ENCODE peak calls at places on chromosomes 7 and 10, in six cellular contexts. One of them, this sample, is unnamed.

GRCh38 chr10:92573798-92574544 is at the start of gene IDE:
- DNase-seq in SK-MEL-5: peak; percentile 79
- DNase-seq in chondrocyte: peak; percentile 96
- DNase-seq in hypothalamus: peak; percentile 62
- DNase-seq in keratinocyte: no peak
- DNase-seq in H54: peak; percentile 92
- DNase-seq in this sample: peak; percentile 65

GRCh38 chr10:130615463-130615862 is 479.3 kb downstream of the GLRX3 start:
- DNase-seq in SK-MEL-5: no peak
- DNase-seq in chondrocyte: no peak
- DNase-seq in hypothalamus: no peak
- DNase-seq in keratinocyte: no peak
- DNase-seq in H54: no peak
- DNase-seq in this sample: no peak

GRCh38 chr7:131327049-131327625 is 539 bp upstream of the MKLN1 start:
- DNase-seq in SK-MEL-5: peak; percentile 71
- DNase-seq in chondrocyte: no peak
- DNase-seq in hypothalamus: peak; percentile 53
- DNase-seq in keratinocyte: no peak
- DNase-seq in H54: peak; percentile 48
- DNase-seq in this sample: no peak

GRCh38 chr10:132175401-132175800 is 11.3 kb upstream of the DPYSL4 start:
- DNase-seq in SK-MEL-5: no peak
- DNase-seq in chondrocyte: peak; percentile 61
- DNase-seq in hypothalamus: no peak
- DNase-seq in keratinocyte: no peak
- DNase-seq in H54: no peak
- DNase-seq in this sample: no peak

GRCh38 chr7:3504384-3504783 is 203.3 kb downstream of the SDK1 start:
- DNase-seq in SK-MEL-5: no peak
- DNase-seq in chondrocyte: no peak
- DNase-seq in hypothalamus: no peak
- DNase-seq in keratinocyte: no peak
- DNase-seq in H54: no peak
- DNase-seq in this sample: no peak

GRCh38 chr10:115580239-115580638 is 487.1 kb downstream of the ATRNL1 start:
- DNase-seq in SK-MEL-5: peak; percentile 1
- DNase-seq in chondrocyte: no peak
- DNase-seq in hypothalamus: no peak
- DNase-seq in keratinocyte: no peak
- DNase-seq in H54: no peak
- DNase-seq in this sample: no peak

GRCh38 chr10:71278691-71279588 is 40.1 kb upstream of the SLC29A3 start:
- DNase-seq in SK-MEL-5: no peak
- DNase-seq in chondrocyte: peak; percentile 72
- DNase-seq in hypothalamus: peak; percentile 42
- DNase-seq in keratinocyte: no peak
- DNase-seq in H54: no peak
- DNase-seq in this sample: no peak

GRCh38 chr7:45881759-45882464 is 6.4 kb upstream of the IGFBP1 start:
- DNase-seq in SK-MEL-5: peak; percentile 24
- DNase-seq in chondrocyte: no peak
- DNase-seq in hypothalamus: no peak
- DNase-seq in keratinocyte: no peak
- DNase-seq in H54: peak; percentile 63
- DNase-seq in this sample: no peak

GRCh38 chr10:76359001-76359400 is 927.6 kb downstream of the LRMDA start:
- DNase-seq in SK-MEL-5: no peak
- DNase-seq in chondrocyte: no peak
- DNase-seq in hypothalamus: no peak
- DNase-seq in keratinocyte: no peak
- DNase-seq in H54: no peak
- DNase-seq in this sample: no peak

GRCh38 chr7:73622909-73623797 is 1.2 kb downstream of the MLXIPL start:
- DNase-seq in SK-MEL-5: no peak
- DNase-seq in chondrocyte: no peak
- DNase-seq in hypothalamus: no peak
- DNase-seq in keratinocyte: no peak
- DNase-seq in H54: no peak
- DNase-seq in this sample: no peak

GRCh38 chr7:44073664-44074348 is 8.4 kb upstream of the PGAM2 start:
- DNase-seq in SK-MEL-5: no peak
- DNase-seq in chondrocyte: peak; percentile 92
- DNase-seq in hypothalamus: peak; percentile 66
- DNase-seq in keratinocyte: peak; percentile 72
- DNase-seq in H54: peak; percentile 93
- DNase-seq in this sample: peak; percentile 28

GRCh38 chr7:7830122-7830878 is 111.9 kb upstream of the RPA3 start:
- DNase-seq in SK-MEL-5: no peak
- DNase-seq in chondrocyte: no peak
- DNase-seq in hypothalamus: no peak
- DNase-seq in keratinocyte: no peak
- DNase-seq in H54: no peak
- DNase-seq in this sample: no peak

GRCh38 chr7:104976966-104977636 is 36.9 kb upstream of the KMT2E start:
- DNase-seq in SK-MEL-5: no peak
- DNase-seq in chondrocyte: no peak
- DNase-seq in hypothalamus: no peak
- DNase-seq in keratinocyte: no peak
- DNase-seq in H54: no peak
- DNase-seq in this sample: no peak

GRCh38 chr7:6917258-6917657 is 91.2 kb upstream of the CCZ1B start:
- DNase-seq in SK-MEL-5: no peak
- DNase-seq in chondrocyte: no peak
- DNase-seq in hypothalamus: no peak
- DNase-seq in keratinocyte: no peak
- DNase-seq in H54: no peak
- DNase-seq in this sample: no peak

GRCh38 chr7:134514663-134515062 is 12.7 kb upstream of the AKR1B10 start:
- DNase-seq in SK-MEL-5: peak; percentile 92
- DNase-seq in chondrocyte: no peak
- DNase-seq in hypothalamus: no peak
- DNase-seq in keratinocyte: no peak
- DNase-seq in H54: peak; percentile 29
- DNase-seq in this sample: no peak

GRCh38 chr7:30914611-30915601 is 3.3 kb downstream of the AQP1 start:
- DNase-seq in SK-MEL-5: no peak
- DNase-seq in chondrocyte: no peak
- DNase-seq in hypothalamus: no peak
- DNase-seq in keratinocyte: no peak
- DNase-seq in H54: peak; percentile 97
- DNase-seq in this sample: no peak

GRCh38 chr10:15167411-15168295 is 840 bp downstream of the NMT2 start:
- DNase-seq in SK-MEL-5: peak; percentile 28
- DNase-seq in chondrocyte: no peak
- DNase-seq in hypothalamus: peak; percentile 9
- DNase-seq in keratinocyte: no peak
- DNase-seq in H54: peak; percentile 55
- DNase-seq in this sample: peak; percentile 33

GRCh38 chr10:112585052-112585451 is 138.0 kb downstream of the VTI1A start:
- DNase-seq in SK-MEL-5: no peak
- DNase-seq in chondrocyte: no peak
- DNase-seq in hypothalamus: no peak
- DNase-seq in keratinocyte: no peak
- DNase-seq in H54: peak; percentile 24
- DNase-seq in this sample: no peak

This sample was measured in central memory CD8-positive, alpha-beta T cell.